ENCODE peak calls at places on chromosome 17, in five cellular contexts. One of them, this sample, is unnamed.

GRCh38 chr17:77089118-77089477 is 51.7 kb upstream of the SEC14L1 start:
- DNase-seq in HFF-Myc: no peak
- DNase-seq in tibial artery: no peak
- DNase-seq in fibroblast of lung: no peak
- DNase-seq in GM23338: no peak
- DNase-seq in this sample: no peak

GRCh38 chr17:76735006-76735405 is 2.1 kb downstream of the SRSF2 start:
- DNase-seq in fibroblast of lung: peak; percentile 48
- DNase-seq in tibial artery: no peak
- DNase-seq in HFF-Myc: no peak
- DNase-seq in GM23338: no peak
- DNase-seq in this sample: peak; percentile 41

GRCh38 chr17:33142703-33143299 is 150.3 kb downstream of the ASIC2 start:
- DNase-seq in GM23338: peak; percentile 71
- DNase-seq in fibroblast of lung: peak; percentile 36
- DNase-seq in HFF-Myc: peak; percentile 9
- DNase-seq in tibial artery: no peak
- DNase-seq in this sample: peak; percentile 53

GRCh38 chr17:63270610-63271009 is 175.5 kb downstream of the CYB561 start:
- DNase-seq in HFF-Myc: no peak
- DNase-seq in tibial artery: no peak
- DNase-seq in GM23338: no peak
- DNase-seq in fibroblast of lung: no peak
- DNase-seq in this sample: no peak

GRCh38 chr17:36534117-36534880 is at the start of gene MYO19:
- DNase-seq in tibial artery: peak; percentile 78
- DNase-seq in fibroblast of lung: peak; percentile 58
- DNase-seq in GM23338: peak; percentile 92
- DNase-seq in HFF-Myc: no peak
- DNase-seq in this sample: peak; percentile 83

GRCh38 chr17:64384253-64385186 is 6.1 kb downstream of the PECAM1 start:
- DNase-seq in fibroblast of lung: peak; percentile 92
- DNase-seq in GM23338: no peak
- DNase-seq in HFF-Myc: no peak
- DNase-seq in tibial artery: peak; percentile 29
- DNase-seq in this sample: peak; percentile 22

GRCh38 chr17:9702916-9703780 is 57.8 kb downstream of the USP43 start:
- DNase-seq in GM23338: no peak
- DNase-seq in fibroblast of lung: no peak
- DNase-seq in tibial artery: no peak
- DNase-seq in HFF-Myc: no peak
- DNase-seq in this sample: no peak

GRCh38 chr17:40422990-40423611 is 5.4 kb upstream of the TOP2A start:
- DNase-seq in tibial artery: no peak
- DNase-seq in fibroblast of lung: no peak
- DNase-seq in HFF-Myc: no peak
- DNase-seq in GM23338: peak; percentile 83
- DNase-seq in this sample: no peak

GRCh38 chr17:63240106-63240505 is 206.0 kb downstream of the CYB561 start:
- DNase-seq in tibial artery: no peak
- DNase-seq in GM23338: no peak
- DNase-seq in HFF-Myc: no peak
- DNase-seq in fibroblast of lung: no peak
- DNase-seq in this sample: no peak

GRCh38 chr17:45759761-45760160 is 24.4 kb upstream of the CRHR1 start:
- DNase-seq in fibroblast of lung: no peak
- DNase-seq in HFF-Myc: no peak
- DNase-seq in GM23338: peak; percentile 62
- DNase-seq in tibial artery: no peak
- DNase-seq in this sample: no peak

GRCh38 chr17:40110457-40110856 is 10.1 kb upstream of the NR1D1 start:
- DNase-seq in HFF-Myc: no peak
- DNase-seq in fibroblast of lung: no peak
- DNase-seq in tibial artery: peak; percentile 68
- DNase-seq in GM23338: no peak
- DNase-seq in this sample: no peak

GRCh38 chr17:20300399-20301037 is 166.8 kb downstream of the LGALS9B start:
- DNase-seq in HFF-Myc: no peak
- DNase-seq in GM23338: no peak
- DNase-seq in fibroblast of lung: peak; percentile 97
- DNase-seq in tibial artery: no peak
- DNase-seq in this sample: no peak

GRCh38 chr17:81428521-81428920 is 33.3 kb downstream of the BAHCC1 start:
- DNase-seq in fibroblast of lung: no peak
- DNase-seq in tibial artery: no peak
- DNase-seq in HFF-Myc: no peak
- DNase-seq in GM23338: no peak
- DNase-seq in this sample: no peak

GRCh38 chr17:47220531-47220999 is 11.4 kb downstream of the MYL4 start:
- DNase-seq in fibroblast of lung: peak; percentile 32
- DNase-seq in HFF-Myc: no peak
- DNase-seq in tibial artery: no peak
- DNase-seq in GM23338: no peak
- DNase-seq in this sample: no peak

GRCh38 chr17:75785770-75786538 is 1.3 kb downstream of the UNK start:
- DNase-seq in GM23338: no peak
- DNase-seq in fibroblast of lung: peak; percentile 74
- DNase-seq in tibial artery: peak; percentile 62
- DNase-seq in HFF-Myc: no peak
- DNase-seq in this sample: no peak

GRCh38 chr17:80904036-80904435 is 87.6 kb upstream of the CHMP6 start:
- DNase-seq in GM23338: no peak
- DNase-seq in fibroblast of lung: no peak
- DNase-seq in tibial artery: no peak
- DNase-seq in HFF-Myc: no peak
- DNase-seq in this sample: no peak

GRCh38 chr17:76189741-76190140 is 48.7 kb upstream of the FOXJ1 start:
- DNase-seq in tibial artery: no peak
- DNase-seq in fibroblast of lung: no peak
- DNase-seq in GM23338: no peak
- DNase-seq in HFF-Myc: no peak
- DNase-seq in this sample: no peak

GRCh38 chr17:52207786-52208185 is 49.3 kb upstream of the CA10 start:
- DNase-seq in GM23338: no peak
- DNase-seq in tibial artery: no peak
- DNase-seq in fibroblast of lung: no peak
- DNase-seq in HFF-Myc: no peak
- DNase-seq in this sample: no peak

GRCh38 chr17:38920374-38921291 is 4.8 kb upstream of the LASP1NB start:
- DNase-seq in fibroblast of lung: no peak
- DNase-seq in GM23338: no peak
- DNase-seq in HFF-Myc: no peak
- DNase-seq in tibial artery: peak; percentile 68
- DNase-seq in this sample: no peak

GRCh38 chr17:5793899-5794298 is 209.6 kb upstream of the NLRP1 start:
- DNase-seq in HFF-Myc: no peak
- DNase-seq in fibroblast of lung: no peak
- DNase-seq in GM23338: peak; percentile 80
- DNase-seq in tibial artery: no peak
- DNase-seq in this sample: peak; percentile 34

GRCh38 chr17:62621223-62621622 is 6.2 kb upstream of the MRC2 start:
- DNase-seq in HFF-Myc: no peak
- DNase-seq in fibroblast of lung: no peak
- DNase-seq in tibial artery: no peak
- DNase-seq in GM23338: no peak
- DNase-seq in this sample: no peak

GRCh38 chr17:44222112-44222869 is 2.8 kb upstream of the UBTF start:
- DNase-seq in GM23338: peak; percentile 86
- DNase-seq in HFF-Myc: no peak
- DNase-seq in fibroblast of lung: peak; percentile 74
- DNase-seq in tibial artery: peak; percentile 92
- DNase-seq in this sample: peak; percentile 72
- TF ChIP-seq CTCF in GM23338: peak; percentile 20
- TF ChIP-seq CTCF in HFF-Myc: peak; percentile 26
- TF ChIP-seq CTCF in fibroblast of lung: peak; percentile 13
- TF ChIP-seq CTCF in tibial artery: peak; percentile 14
- TF ChIP-seq CTCF in this sample: no peak

GRCh38 chr17:49980703-49981197 is 11.8 kb downstream of the DLX4 start:
- DNase-seq in HFF-Myc: no peak
- DNase-seq in GM23338: peak; percentile 88
- DNase-seq in tibial artery: no peak
- DNase-seq in fibroblast of lung: no peak
- DNase-seq in this sample: peak; percentile 37
- TF ChIP-seq CTCF in HFF-Myc: no peak
- TF ChIP-seq CTCF in GM23338: no peak
- TF ChIP-seq CTCF in tibial artery: no peak
- TF ChIP-seq CTCF in fibroblast of lung: no peak
- TF ChIP-seq CTCF in this sample: no peak

GRCh38 chr17:17401271-17401781 is 75.5 kb upstream of the MED9 start:
- DNase-seq in HFF-Myc: no peak
- DNase-seq in fibroblast of lung: peak; percentile 43
- DNase-seq in GM23338: peak; percentile 80
- DNase-seq in tibial artery: no peak
- DNase-seq in this sample: peak; percentile 77
- TF ChIP-seq CTCF in HFF-Myc: peak; percentile 24
- TF ChIP-seq CTCF in fibroblast of lung: no peak
- TF ChIP-seq CTCF in GM23338: peak; percentile 69
- TF ChIP-seq CTCF in tibial artery: no peak
- TF ChIP-seq CTCF in this sample: no peak

DNA sequence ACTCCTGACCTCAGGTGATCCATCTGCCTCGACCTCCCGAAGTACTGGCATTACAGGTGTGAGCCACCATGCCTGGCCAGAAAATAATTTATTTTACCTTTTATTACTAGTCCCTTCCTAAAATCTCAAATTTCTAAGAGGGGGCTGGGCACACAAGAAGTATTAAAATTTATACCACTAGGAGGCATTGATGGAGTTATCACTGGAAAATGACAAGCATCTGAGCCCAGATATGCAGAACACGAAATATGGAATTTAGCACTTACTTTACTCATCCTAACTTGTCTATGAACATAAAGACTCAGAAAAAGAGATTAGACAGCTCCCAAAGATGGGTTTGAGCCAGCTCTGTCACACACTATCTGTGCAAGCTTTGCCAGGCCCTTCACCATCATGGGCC is 46.4 kb downstream of the STAT5A start:
- DNase-seq in tibial artery: no peak
- DNase-seq in fibroblast of lung: no peak
- DNase-seq in HFF-Myc: no peak
- DNase-seq in GM23338: no peak
- DNase-seq in this sample: no peak
- TF ChIP-seq CTCF in tibial artery: no peak
- TF ChIP-seq CTCF in fibroblast of lung: no peak
- TF ChIP-seq CTCF in HFF-Myc: no peak
- TF ChIP-seq CTCF in GM23338: no peak
- TF ChIP-seq CTCF in this sample: no peak

DNA sequence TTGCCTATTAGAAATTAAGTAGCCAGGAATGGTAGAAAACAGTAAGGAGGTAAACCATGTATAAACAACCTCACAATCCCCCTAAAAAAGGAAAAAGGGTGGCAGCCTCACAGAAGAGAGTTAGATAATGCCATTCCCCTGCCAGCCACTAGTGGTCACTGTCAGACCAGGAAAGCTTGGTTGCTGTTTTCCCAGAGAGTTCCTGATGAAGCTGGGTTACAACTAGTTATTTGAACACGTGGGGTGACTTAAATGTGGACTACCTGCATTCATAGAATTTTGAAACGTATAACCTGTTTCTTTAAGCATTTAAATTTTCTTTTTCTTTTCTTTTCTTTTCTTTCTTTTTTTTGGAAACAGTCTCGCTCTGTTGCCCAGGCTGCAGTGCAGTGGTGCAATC is 5.8 kb downstream of the GPRC5C start:
- DNase-seq in fibroblast of lung: no peak
- DNase-seq in GM23338: peak; percentile 65
- DNase-seq in tibial artery: no peak
- DNase-seq in HFF-Myc: no peak
- DNase-seq in this sample: no peak
- TF ChIP-seq CTCF in fibroblast of lung: no peak
- TF ChIP-seq CTCF in GM23338: peak; percentile 96
- TF ChIP-seq CTCF in tibial artery: peak; percentile 39
- TF ChIP-seq CTCF in HFF-Myc: peak; percentile 72
- TF ChIP-seq CTCF in this sample: peak; percentile 78

GRCh38 chr17:4511199-4511932 is 12.7 kb downstream of the SPNS2 start:
- DNase-seq in HFF-Myc: no peak
- DNase-seq in GM23338: no peak
- DNase-seq in tibial artery: no peak
- DNase-seq in fibroblast of lung: no peak
- DNase-seq in this sample: no peak

GRCh38 chr17:4514206-4514605 is 15.5 kb downstream of the SPNS2 start:
- DNase-seq in GM23338: peak; percentile 56
- DNase-seq in HFF-Myc: no peak
- DNase-seq in tibial artery: no peak
- DNase-seq in fibroblast of lung: no peak
- DNase-seq in this sample: no peak

GRCh38 chr17:4512156-4513112 is 13.8 kb downstream of the SPNS2 start:
- DNase-seq in fibroblast of lung: no peak
- DNase-seq in tibial artery: no peak
- DNase-seq in HFF-Myc: no peak
- DNase-seq in GM23338: no peak
- DNase-seq in this sample: no peak

GRCh38 chr17:4514779-4515178 is 16.1 kb downstream of the SPNS2 start:
- DNase-seq in HFF-Myc: no peak
- DNase-seq in tibial artery: no peak
- DNase-seq in fibroblast of lung: no peak
- DNase-seq in GM23338: no peak
- DNase-seq in this sample: no peak

DNA sequence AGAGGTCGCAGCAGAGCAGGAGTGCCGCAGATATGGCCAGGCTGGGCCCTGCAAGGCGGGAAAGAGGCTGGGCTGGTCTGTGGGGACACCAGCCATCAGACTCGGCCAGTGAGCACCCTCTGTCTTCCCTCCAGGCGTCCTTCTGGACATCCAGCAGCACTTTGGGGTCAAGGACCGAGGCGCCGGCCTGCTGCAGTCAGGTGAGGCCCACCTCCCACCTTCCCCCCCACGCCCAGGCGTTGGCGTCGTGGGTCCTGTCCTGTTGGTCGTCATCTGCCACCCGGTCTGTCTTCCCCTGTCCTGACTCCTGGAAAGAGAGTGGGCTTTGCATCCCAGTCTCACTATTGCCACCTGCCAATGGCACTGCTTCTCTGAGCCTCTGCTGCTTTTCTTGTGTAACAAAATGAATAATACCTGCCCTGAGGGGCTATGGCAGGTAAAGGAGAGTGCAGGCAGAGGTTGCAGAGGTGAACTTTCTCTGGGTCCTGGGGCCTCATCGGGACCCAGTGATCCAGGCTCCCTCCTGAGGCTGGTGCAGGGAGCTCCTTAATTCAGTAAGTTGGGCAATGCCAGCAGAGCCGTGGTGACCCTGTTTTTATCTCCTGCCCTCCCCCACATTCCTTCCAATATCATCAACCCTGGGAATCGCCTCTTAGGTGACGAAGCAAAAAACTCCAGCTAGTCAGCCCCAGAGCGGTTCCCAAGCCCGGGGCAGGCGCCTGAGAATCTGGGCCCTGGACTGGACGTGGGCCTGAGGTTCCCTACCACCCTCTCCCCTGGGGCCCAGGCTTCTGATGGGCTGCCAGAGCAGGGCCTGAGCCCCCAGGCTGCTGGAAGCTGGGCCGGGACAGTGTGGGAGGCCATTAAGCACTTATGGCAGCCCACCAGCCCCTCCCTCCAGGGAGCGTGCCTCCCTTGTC is 14.7 kb downstream of the SPNS2 start:
- DNase-seq in GM23338: no peak
- DNase-seq in tibial artery: no peak
- DNase-seq in HFF-Myc: no peak
- DNase-seq in fibroblast of lung: no peak
- DNase-seq in this sample: peak; percentile 19
- TF ChIP-seq CTCF in GM23338: no peak
- TF ChIP-seq CTCF in tibial artery: no peak
- TF ChIP-seq CTCF in HFF-Myc: no peak
- TF ChIP-seq CTCF in fibroblast of lung: no peak
- TF ChIP-seq CTCF in this sample: no peak